ENCODE peak calls at places on chromosomes 2 and 18, in four cellular contexts. U is GM23248, L is fibroblast of lung, K is HepG2. H is an unnamed sample.

GRCh38 chr2:60581461-60582282 is 28.2 kb upstream of the BCL11A start:
- DNase-seq in U (peak; percentile 84), L (peak; percentile 30), K (peak; percentile 36), H (peak; percentile 70)

GRCh38 chr2:135745545-135745944 is 3.9 kb downstream of the UBXN4 start:
- DNase-seq in U (peak; percentile 78), L (peak; percentile 87), K (no peak), H (no peak)

GRCh38 chr2:39313575-39313974 is 69.8 kb upstream of the CDKL4 start:
- DNase-seq in U (peak; percentile 87), L (peak; percentile 85), K (no peak), H (no peak)

GRCh38 chr18:56066524-56067215 is 478.7 kb upstream of the TCF4 start:
- DNase-seq in U (no peak), L (no peak), K (no peak), H (no peak)

GRCh38 chr2:71742953-71743601 is 289.7 kb downstream of the DYSF start:
- DNase-seq in U (peak; percentile 96), L (peak; percentile 97), K (no peak), H (no peak)

GRCh38 chr18:42586603-42587002 is 528.9 kb downstream of the RIT2 start:
- DNase-seq in U (no peak), L (no peak), K (no peak), H (no peak)

GRCh38 chr2:101991731-101992145 is at the start of gene IL1R2:
- DNase-seq in U (no peak), L (no peak), K (no peak), H (no peak)

GRCh38 chr2:238966274-238966937 is 118.5 kb downstream of the TWIST2 start:
- DNase-seq in U (no peak), L (no peak), K (no peak), H (no peak)

GRCh38 chr2:69677914-69678313 is 34.4 kb upstream of the AAK1 start:
- DNase-seq in U (no peak), L (no peak), K (no peak), H (no peak)

GRCh38 chr2:42886921-42887320 is 94.5 kb upstream of the HAAO start:
- DNase-seq in U (no peak), L (peak; percentile 71), K (no peak), H (no peak)

GRCh38 chr2:239831272-239831731 is 193.8 kb downstream of the NDUFA10 start:
- DNase-seq in U (no peak), L (no peak), K (no peak), H (no peak)

GRCh38 chr2:193847140-193847539 is 1652.4 kb upstream of the TMEFF2 start:
- DNase-seq in U (peak; percentile 47), L (peak; percentile 79), K (no peak), H (no peak)

GRCh38 chr18:8944871-8945245 is 157.6 kb upstream of the NDUFV2 start:
- DNase-seq in U (no peak), L (no peak), K (no peak), H (no peak)

GRCh38 chr2:192749606-192750200 is 555.0 kb upstream of the TMEFF2 start:
- DNase-seq in U (no peak), L (peak; percentile 0), K (peak; percentile 9), H (no peak)

GRCh38 chr2:181123798-181124217 is 143.4 kb downstream of the UBE2E3 start:
- DNase-seq in U (no peak), L (peak; percentile 50), K (no peak), H (peak; percentile 76)

GRCh38 chr18:23703057-23703986 is 14.1 kb downstream of the LAMA3 start:
- DNase-seq in U (peak; percentile 84), L (peak; percentile 59), K (peak; percentile 50), H (no peak)

GRCh38 chr2:161250864-161251436 is 57.3 kb upstream of the PSMD14 start:
- DNase-seq in U (peak; percentile 62), L (peak; percentile 44), K (peak; percentile 74), H (peak; percentile 43)

GRCh38 chr2:27003857-27004256 is 28.9 kb upstream of the TMEM214 start:
- DNase-seq in U (peak; percentile 76), L (peak; percentile 81), K (no peak), H (no peak)

GRCh38 chr2:57218206-57218605 is 828.4 kb upstream of the VRK2 start:
- DNase-seq in U (no peak), L (no peak), K (no peak), H (no peak)

GRCh38 chr18:3721771-3722661 is 272.0 kb downstream of the TGIF1 start:
- DNase-seq in U (no peak), L (no peak), K (no peak), H (no peak)

GRCh38 chr2:127080226-127080940 is 26.6 kb downstream of the BIN1 start:
- DNase-seq in U (no peak), L (no peak), K (peak; percentile 38), H (no peak)

GRCh38 chr18:76482971-76483691 is 11.9 kb downstream of the ZNF516 start:
- DNase-seq in U (no peak), L (no peak), K (no peak), H (no peak)

GRCh38 chr2:75610671-75611070 is 35.9 kb upstream of the MRPL19 start:
- DNase-seq in U (no peak), L (no peak), K (no peak), H (no peak)

GRCh38 chr2:113848758-113849460 is 41.0 kb upstream of the ACTR3 start:
- DNase-seq in U (peak; percentile 87), L (peak; percentile 58), K (peak; percentile 15), H (no peak)

GRCh38 chr2:72278046-72278445 is 130.4 kb upstream of the CYP26B1 start:
- DNase-seq in U (peak; percentile 87), L (peak; percentile 85), K (no peak), H (no peak)

GRCh38 chr2:113068706-113069485 is 1.1 kb downstream of the IL1F10 start:
- DNase-seq in U (peak; percentile 44), L (no peak), K (no peak), H (no peak)

GRCh38 chr2:222033541-222033940 is 265.3 kb downstream of the PAX3 start:
- DNase-seq in U (peak; percentile 20), L (peak; percentile 63), K (no peak), H (no peak)

GRCh38 chr18:52341617-52342381 is 1.8 kb downstream of the DCC start:
- DNase-seq in U (peak; percentile 12), L (peak; percentile 14), K (no peak), H (no peak)

GRCh38 chr18:52339891-52340371 is at the start of gene DCC:
- DNase-seq in U (peak; percentile 58), L (peak; percentile 61), K (peak; percentile 2), H (no peak)

GRCh38 chr18:52343138-52343537 is 3.1 kb downstream of the DCC start:
- DNase-seq in U (no peak), L (peak; percentile 2), K (no peak), H (no peak)

GRCh38 chr18:52343731-52344340 is 3.8 kb downstream of the DCC start:
- DNase-seq in U (no peak), L (no peak), K (no peak), H (no peak)

DNA sequence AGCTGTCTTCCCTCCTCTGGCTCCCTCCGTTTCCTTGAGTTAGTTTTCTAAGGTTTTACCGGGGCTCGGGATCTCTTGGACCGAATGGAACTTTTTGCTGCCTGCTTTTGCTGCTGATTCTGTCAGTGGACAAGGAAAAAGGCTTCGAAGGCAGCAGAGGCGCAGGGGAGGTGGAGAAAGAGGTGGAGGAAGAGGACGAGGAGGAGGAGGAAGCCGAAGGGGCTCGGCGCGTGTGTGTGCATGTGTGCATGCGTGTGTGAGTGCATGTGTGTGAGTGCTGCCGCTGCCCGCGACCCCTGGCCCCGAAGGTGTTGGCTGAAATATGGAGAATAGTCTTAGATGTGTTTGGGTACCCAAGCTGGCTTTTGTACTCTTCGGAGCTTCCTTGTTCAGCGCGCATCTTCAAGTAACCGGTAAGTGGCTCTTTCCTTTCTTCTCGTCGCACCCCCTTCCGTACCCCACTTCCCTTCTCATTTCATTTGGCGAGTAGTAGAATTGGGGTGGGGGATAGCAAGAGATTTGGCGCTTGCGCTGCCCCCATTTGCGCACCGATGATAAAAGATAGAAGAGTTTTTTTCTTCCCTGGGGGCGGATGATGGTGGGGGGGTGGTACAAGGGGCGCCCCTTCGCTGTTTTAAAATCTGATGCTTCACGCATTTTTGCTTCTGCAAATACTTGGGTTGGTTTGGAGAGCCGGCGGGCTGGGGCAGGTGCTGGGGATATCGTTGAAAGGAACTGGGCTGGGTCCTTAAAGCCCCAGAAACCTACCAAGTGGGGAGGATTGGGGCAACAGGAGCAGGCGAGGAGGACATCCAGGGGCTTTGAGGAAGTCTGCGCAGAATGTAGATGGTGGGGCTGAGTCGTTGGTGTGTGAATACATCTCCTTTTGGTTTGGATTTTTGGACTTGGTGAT is 725 bp downstream of the DCC start:
- DNase-seq in U (no peak), L (peak; percentile 1), K (no peak), H (no peak)
- TF ChIP-seq EZH2 in U (no peak), L (no peak), K (no peak), H (no peak)

GRCh38 chr2:82340578-82341053 is 2036.1 kb upstream of the LRRTM1 start:
- DNase-seq in U (no peak), L (no peak), K (no peak), H (no peak)

GRCh38 chr2:82344670-82345069 is 2040.1 kb upstream of the LRRTM1 start:
- DNase-seq in U (no peak), L (no peak), K (peak; percentile 21), H (no peak)

GRCh38 chr2:82342351-82342750 is 2037.8 kb upstream of the LRRTM1 start:
- DNase-seq in U (no peak), L (no peak), K (no peak), H (no peak)

GRCh38 chr2:82339805-82340204 is 2035.3 kb upstream of the LRRTM1 start:
- DNase-seq in U (no peak), L (no peak), K (no peak), H (no peak)
- TF ChIP-seq EZH2 in U (no peak), L (no peak), K (no peak), H (no peak)

DNA sequence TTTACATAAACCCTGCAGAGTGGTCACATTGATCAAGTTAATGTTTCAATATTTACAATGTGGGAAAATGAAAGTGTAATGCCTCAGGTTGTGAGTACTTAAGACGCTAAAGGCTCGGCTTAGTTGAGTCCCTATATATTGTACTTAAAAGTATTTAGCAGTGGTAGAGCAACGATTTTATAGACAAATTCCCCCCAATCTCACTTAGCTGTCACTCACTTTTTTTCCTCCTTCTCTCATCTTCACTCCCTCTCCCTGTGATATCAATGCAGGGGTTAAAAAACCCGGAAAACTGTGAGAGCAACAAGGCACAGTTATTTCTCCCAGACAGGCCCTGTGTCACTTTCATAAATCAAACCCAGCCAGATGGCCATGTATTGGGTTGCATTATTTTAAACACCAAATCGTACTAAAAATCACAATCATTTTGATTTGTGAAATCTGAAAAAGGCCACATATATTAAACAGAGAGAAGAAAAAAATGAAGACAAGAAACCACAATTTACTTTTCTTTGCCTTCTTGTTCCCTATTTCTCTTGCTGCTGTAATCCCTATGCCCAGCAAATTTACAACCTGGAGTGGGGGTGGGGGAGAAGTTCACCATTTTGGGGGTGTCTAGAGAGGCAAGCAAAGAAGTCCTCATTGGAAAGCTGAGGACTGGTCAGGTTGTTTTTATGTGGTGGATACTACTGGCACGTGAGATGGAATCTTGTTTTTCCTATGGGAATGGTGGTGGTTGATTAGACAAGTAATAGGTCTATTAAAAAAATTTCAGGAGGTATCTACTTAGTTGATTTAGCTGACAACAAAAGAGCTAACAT is 5.6 kb downstream of the POU3F3 start:
- DNase-seq in U (no peak), L (peak; percentile 58), K (no peak), H (no peak)
- TF ChIP-seq EZH2 in U (no peak), L (no peak), K (no peak), H (no peak)

GRCh38 chr2:219331560-219332213 is 857 bp downstream of the RESP18 start:
- DNase-seq in U (peak; percentile 61), L (peak; percentile 26), K (no peak), H (no peak)

GRCh38 chr2:219327719-219328118 is 4.8 kb downstream of the RESP18 start:
- DNase-seq in U (no peak), L (no peak), K (no peak), H (no peak)

GRCh38 chr2:219335373-219335786 is 2.8 kb upstream of the RESP18 start:
- DNase-seq in U (no peak), L (no peak), K (no peak), H (no peak)

GRCh38 chr2:219332542-219332941 is at the start of gene RESP18:
- DNase-seq in U (no peak), L (no peak), K (no peak), H (no peak)
- TF ChIP-seq EZH2 in U (no peak), L (no peak), K (no peak), H (no peak)